ENCODE peak calls at places on chromosomes 13 and 19, in nine cellular contexts. H is stimulated activated CD8-positive, alpha-beta memory T cell treated with anti-CD3 and anti-CD28 coated beads, Interleukin-7, amount 100 ng/mL, for 1 hour; J is stimulated activated CD4-positive, alpha-beta T cell treated with anti-CD3 and anti-CD28 coated beads, Interleukin-15, amount 100 ng/mL, for 48 hours; T is anterior cingulate cortex; Q is activated T-helper 1 cell treated with anti-CD3 and anti-CD28 coated beads, Interleukin-12 subunit alpha, Interleukin-12 subunit beta, Interleukin-2, Interleukin-4 antibody, amounts not matched to agents 30 ng/mL and 10 ng/mL and 1 ng/mL, durations not matched to agents 14 hours and 24 hours and 36 hours; W is activated T-helper 2 cell treated with anti-CD3 and anti-CD28 coated beads, Interferon-gamma antibody, Interleukin-2, Interleukin-4, amounts not matched to agents 10 μg/mL and 5 μg/mL and 100 μg/mL, durations not matched to agents 14 hours and 24 hours and 36 hours; O is C1 segment of cervical spinal cord; U is EH; N is GM23248. B is an unnamed sample.

GRCh38 chr13:67416047-67416925 is 186.2 kb upstream of the PCDH9 start:
- DNase-seq in H (no peak), J (no peak), T (no peak), Q (no peak), W (no peak), O (no peak), U (no peak), N (peak; percentile 24), B (no peak)

GRCh38 chr13:109794095-109794494 is 7.7 kb upstream of the IRS2 start:
- DNase-seq in H (no peak), J (no peak), T (no peak), Q (no peak), W (no peak), O (no peak), U (no peak), N (no peak), B (no peak)

GRCh38 chr13:78602561-78603239 is 652 bp downstream of the POU4F1 start:
- DNase-seq in H (no peak), J (no peak), T (no peak), Q (no peak), W (no peak), O (no peak), U (no peak), N (no peak), B (no peak)

GRCh38 chr13:60016229-60016628 is 147.5 kb downstream of the DIAPH3 start:
- DNase-seq in H (no peak), J (no peak), T (no peak), Q (no peak), W (no peak), O (no peak), U (no peak), N (no peak), B (no peak)

GRCh38 chr13:73220966-73221720 is 162.3 kb downstream of the KLF5 start:
- DNase-seq in H (no peak), J (no peak), T (no peak), Q (no peak), W (no peak), O (no peak), U (peak; percentile 50), N (peak; percentile 34), B (no peak)

GRCh38 chr13:71659427-71659826 is 207.6 kb downstream of the DACH1 start:
- DNase-seq in H (no peak), J (no peak), T (no peak), Q (no peak), W (no peak), O (no peak), U (no peak), N (no peak), B (no peak)

GRCh38 chr13:28586585-28587540 is 72.1 kb upstream of the POMP start:
- DNase-seq in H (no peak), J (no peak), T (no peak), Q (no peak), W (no peak), O (no peak), U (peak; percentile 38), N (no peak), B (no peak)

GRCh38 chr13:105165449-105166125 is 1369.9 kb downstream of the EFNB2 start:
- DNase-seq in H (no peak), J (no peak), T (no peak), Q (no peak), W (no peak), O (no peak), U (no peak), N (no peak), B (peak; percentile 15)

GRCh38 chr13:110187501-110188161 is 119.3 kb downstream of the COL4A1 start:
- DNase-seq in H (no peak), J (no peak), T (no peak), Q (no peak), W (no peak), O (no peak), U (peak; percentile 75), N (peak; percentile 76), B (no peak)

GRCh38 chr13:58855283-58855682 is 1223.7 kb downstream of the PCDH17 start:
- DNase-seq in H (no peak), J (no peak), T (no peak), Q (no peak), W (no peak), O (no peak), U (no peak), N (no peak), B (no peak)

GRCh38 chr13:41613984-41614581 is 156.7 kb downstream of the RGCC start:
- DNase-seq in H (no peak), J (no peak), T (no peak), Q (no peak), W (no peak), O (no peak), U (peak; percentile 91), N (peak; percentile 90), B (no peak)

GRCh38 chr19:49244256-49244655 is 80.7 kb downstream of the SLC6A16 start:
- DNase-seq in H (no peak), J (no peak), T (no peak), Q (no peak), W (no peak), O (no peak), U (no peak), N (no peak), B (no peak)